ENCODE peak calls at places on chromosomes 6 and 20, in five cellular contexts. One of them, this sample, is unnamed. For H3K9me2, the result is how much of the 10 kb centered on the place peaks cover.

GRCh38 chr6:125203395-125203794 is 49.8 kb downstream of the TPD52L1 start:
- DNase-seq in GM23338: no peak
- DNase-seq in HCT116: no peak
- DNase-seq in hepatocyte: no peak
- DNase-seq in PC-9: peak
- DNase-seq in this sample: peak

GRCh38 chr6:78831492-78831891 is 35.9 kb upstream of the IRAK1BP1 start:
- DNase-seq in GM23338: no peak
- DNase-seq in HCT116: no peak
- DNase-seq in hepatocyte: peak
- DNase-seq in PC-9: no peak
- DNase-seq in this sample: no peak

GRCh38 chr6:5695260-5696245 is 311.2 kb downstream of the NRN1 start:
- DNase-seq in GM23338: no peak
- DNase-seq in HCT116: no peak
- DNase-seq in hepatocyte: no peak
- DNase-seq in PC-9: no peak
- DNase-seq in this sample: peak

GRCh38 chr6:133131621-133132020 is 109.5 kb upstream of the EYA4 start:
- DNase-seq in GM23338: no peak
- DNase-seq in HCT116: no peak
- DNase-seq in hepatocyte: no peak
- DNase-seq in PC-9: peak
- DNase-seq in this sample: peak

GRCh38 chr6:135759831-135760230 is 91.7 kb upstream of the PDE7B start:
- DNase-seq in GM23338: peak
- DNase-seq in HCT116: peak
- DNase-seq in hepatocyte: no peak
- DNase-seq in PC-9: no peak
- DNase-seq in this sample: peak

GRCh38 chr20:64074963-64075362 is 4.4 kb downstream of the RGS19 start:
- DNase-seq in GM23338: no peak
- DNase-seq in HCT116: no peak
- DNase-seq in hepatocyte: no peak
- DNase-seq in PC-9: no peak
- DNase-seq in this sample: no peak

GRCh38 chr6:41182069-41183034 is 18.6 kb downstream of the TREML2 start:
- DNase-seq in GM23338: peak
- DNase-seq in HCT116: peak
- DNase-seq in hepatocyte: peak
- DNase-seq in PC-9: peak
- DNase-seq in this sample: peak

GRCh38 chr6:72811971-72812421 is 190.1 kb downstream of the KCNQ5 start:
- DNase-seq in GM23338: peak
- DNase-seq in HCT116: no peak
- DNase-seq in hepatocyte: no peak
- DNase-seq in PC-9: no peak
- DNase-seq in this sample: peak

GRCh38 chr20:18507218-18508191 is at the start of gene SEC23B:
- DNase-seq in GM23338: peak
- DNase-seq in HCT116: peak
- DNase-seq in hepatocyte: peak
- DNase-seq in PC-9: peak
- DNase-seq in this sample: peak

GRCh38 chr20:18513208-18513607 is 5.5 kb downstream of the SEC23B start:
- DNase-seq in GM23338: no peak
- DNase-seq in HCT116: no peak
- DNase-seq in hepatocyte: no peak
- DNase-seq in PC-9: no peak
- DNase-seq in this sample: no peak

GRCh38 chr20:18514127-18514526 is 6.4 kb downstream of the SEC23B start:
- DNase-seq in GM23338: no peak
- DNase-seq in HCT116: no peak
- DNase-seq in hepatocyte: no peak
- DNase-seq in PC-9: no peak
- DNase-seq in this sample: no peak

GRCh38 chr20:18506744-18507143 is 996 bp upstream of the SEC23B start:
- DNase-seq in GM23338: peak
- DNase-seq in HCT116: no peak
- DNase-seq in hepatocyte: peak
- DNase-seq in PC-9: no peak
- DNase-seq in this sample: no peak

GRCh38 chr20:18511566-18511965 is 3.8 kb downstream of the SEC23B start:
- DNase-seq in GM23338: no peak
- DNase-seq in HCT116: no peak
- DNase-seq in hepatocyte: no peak
- DNase-seq in PC-9: no peak
- DNase-seq in this sample: no peak
- H3K9me2 ChIP-seq in GM23338: under half
- H3K9me2 ChIP-seq in HCT116: under half
- H3K9me2 ChIP-seq in hepatocyte: under half
- H3K9me2 ChIP-seq in PC-9: under half
- H3K9me2 ChIP-seq in this sample: under half

DNA sequence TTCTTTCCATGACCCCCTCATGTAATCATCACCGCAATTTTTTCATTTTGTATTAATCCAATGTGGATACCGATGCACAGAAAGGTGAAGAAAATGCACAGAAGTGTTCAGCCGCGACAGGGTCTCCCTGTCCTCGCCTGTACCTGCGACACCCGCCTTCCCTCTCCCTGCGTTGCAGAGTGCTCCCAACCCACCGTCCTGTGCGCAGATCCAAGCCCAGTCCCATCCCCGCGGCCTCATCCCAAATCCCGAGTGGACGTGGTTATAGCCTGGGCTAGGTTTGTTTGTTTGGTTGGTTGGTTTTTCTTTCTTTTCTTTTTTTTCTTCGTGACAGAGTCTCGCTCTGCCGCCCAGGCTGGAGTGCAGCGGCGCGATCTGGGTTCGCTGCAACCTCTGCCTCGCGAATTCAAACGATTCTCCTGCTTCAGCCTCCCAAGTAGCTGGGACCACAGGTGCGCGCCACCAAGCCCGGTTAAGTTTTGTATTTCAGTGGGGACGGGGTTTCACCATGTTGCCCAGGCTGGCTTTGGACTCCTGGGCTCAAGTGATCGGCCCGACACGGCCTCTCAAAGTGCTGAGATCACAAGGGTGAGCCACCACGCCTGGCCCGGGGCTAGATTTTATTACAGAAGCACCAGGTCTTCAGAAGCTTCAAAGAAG is 536 bp upstream of the RAET1G start:
- DNase-seq in GM23338: no peak
- DNase-seq in HCT116: no peak
- DNase-seq in hepatocyte: peak
- DNase-seq in PC-9: no peak
- DNase-seq in this sample: no peak
- TF ChIP-seq EZH2 in GM23338: peak
- TF ChIP-seq EZH2 in HCT116: no peak
- TF ChIP-seq EZH2 in hepatocyte: no peak
- TF ChIP-seq EZH2 in PC-9: no peak
- TF ChIP-seq EZH2 in this sample: no peak

GRCh38 chr20:59667131-59667530 is 62.8 kb downstream of the PHACTR3 start:
- DNase-seq in GM23338: no peak
- DNase-seq in HCT116: no peak
- DNase-seq in hepatocyte: no peak
- DNase-seq in PC-9: no peak
- DNase-seq in this sample: no peak

GRCh38 chr20:59664389-59665055 is 60.2 kb downstream of the PHACTR3 start:
- DNase-seq in GM23338: no peak
- DNase-seq in HCT116: no peak
- DNase-seq in hepatocyte: no peak
- DNase-seq in PC-9: no peak
- DNase-seq in this sample: no peak

GRCh38 chr20:59666586-59666985 is 62.2 kb downstream of the PHACTR3 start:
- DNase-seq in GM23338: no peak
- DNase-seq in HCT116: no peak
- DNase-seq in hepatocyte: no peak
- DNase-seq in PC-9: no peak
- DNase-seq in this sample: no peak

GRCh38 chr20:59667981-59668515 is 63.7 kb downstream of the PHACTR3 start:
- DNase-seq in GM23338: no peak
- DNase-seq in HCT116: no peak
- DNase-seq in hepatocyte: no peak
- DNase-seq in PC-9: no peak
- DNase-seq in this sample: no peak

GRCh38 chr20:59665656-59666555 is 61.6 kb downstream of the PHACTR3 start:
- DNase-seq in GM23338: no peak
- DNase-seq in HCT116: no peak
- DNase-seq in hepatocyte: no peak
- DNase-seq in PC-9: no peak
- DNase-seq in this sample: no peak
- H3K9me2 ChIP-seq in GM23338: under half
- H3K9me2 ChIP-seq in HCT116: under half
- H3K9me2 ChIP-seq in hepatocyte: under half
- H3K9me2 ChIP-seq in PC-9: under half
- H3K9me2 ChIP-seq in this sample: under half

GRCh38 chr6:127586372-127586771 is 9.4 kb downstream of the C6orf58 start:
- DNase-seq in GM23338: peak
- DNase-seq in HCT116: peak
- DNase-seq in hepatocyte: peak
- DNase-seq in PC-9: no peak
- DNase-seq in this sample: no peak

GRCh38 chr6:127587875-127588274 is 10.9 kb downstream of the C6orf58 start:
- DNase-seq in GM23338: no peak
- DNase-seq in HCT116: no peak
- DNase-seq in hepatocyte: no peak
- DNase-seq in PC-9: no peak
- DNase-seq in this sample: no peak

GRCh38 chr6:127589135-127589534 is 12.2 kb downstream of the C6orf58 start:
- DNase-seq in GM23338: no peak
- DNase-seq in HCT116: no peak
- DNase-seq in hepatocyte: no peak
- DNase-seq in PC-9: no peak
- DNase-seq in this sample: no peak

GRCh38 chr6:127592964-127593363 is 16.0 kb downstream of the C6orf58 start:
- DNase-seq in GM23338: peak
- DNase-seq in HCT116: no peak
- DNase-seq in hepatocyte: no peak
- DNase-seq in PC-9: no peak
- DNase-seq in this sample: no peak

GRCh38 chr6:127590344-127590743 is 13.4 kb downstream of the C6orf58 start:
- DNase-seq in GM23338: no peak
- DNase-seq in HCT116: no peak
- DNase-seq in hepatocyte: no peak
- DNase-seq in PC-9: no peak
- DNase-seq in this sample: no peak
- TF ChIP-seq EZH2 in GM23338: no peak
- TF ChIP-seq EZH2 in HCT116: no peak
- TF ChIP-seq EZH2 in hepatocyte: no peak
- TF ChIP-seq EZH2 in PC-9: no peak
- TF ChIP-seq EZH2 in this sample: no peak

GRCh38 chr6:156883497-156884252 is 106.5 kb downstream of the ARID1B start:
- DNase-seq in GM23338: peak
- DNase-seq in HCT116: no peak
- DNase-seq in hepatocyte: peak
- DNase-seq in PC-9: no peak
- DNase-seq in this sample: peak

GRCh38 chr6:156887623-156888269 is 110.6 kb downstream of the ARID1B start:
- DNase-seq in GM23338: no peak
- DNase-seq in HCT116: no peak
- DNase-seq in hepatocyte: no peak
- DNase-seq in PC-9: no peak
- DNase-seq in this sample: no peak

GRCh38 chr6:156885562-156885961 is 108.4 kb downstream of the ARID1B start:
- DNase-seq in GM23338: no peak
- DNase-seq in HCT116: no peak
- DNase-seq in hepatocyte: no peak
- DNase-seq in PC-9: no peak
- DNase-seq in this sample: no peak

GRCh38 chr6:156884306-156884705 is 107.1 kb downstream of the ARID1B start:
- DNase-seq in GM23338: no peak
- DNase-seq in HCT116: no peak
- DNase-seq in hepatocyte: no peak
- DNase-seq in PC-9: no peak
- DNase-seq in this sample: no peak

GRCh38 chr6:156886409-156886808 is 109.2 kb downstream of the ARID1B start:
- DNase-seq in GM23338: no peak
- DNase-seq in HCT116: no peak
- DNase-seq in hepatocyte: no peak
- DNase-seq in PC-9: no peak
- DNase-seq in this sample: no peak
- H3K9me2 ChIP-seq in GM23338: under half
- H3K9me2 ChIP-seq in HCT116: under half
- H3K9me2 ChIP-seq in hepatocyte: under half
- H3K9me2 ChIP-seq in PC-9: under half
- H3K9me2 ChIP-seq in this sample: under half

DNA sequence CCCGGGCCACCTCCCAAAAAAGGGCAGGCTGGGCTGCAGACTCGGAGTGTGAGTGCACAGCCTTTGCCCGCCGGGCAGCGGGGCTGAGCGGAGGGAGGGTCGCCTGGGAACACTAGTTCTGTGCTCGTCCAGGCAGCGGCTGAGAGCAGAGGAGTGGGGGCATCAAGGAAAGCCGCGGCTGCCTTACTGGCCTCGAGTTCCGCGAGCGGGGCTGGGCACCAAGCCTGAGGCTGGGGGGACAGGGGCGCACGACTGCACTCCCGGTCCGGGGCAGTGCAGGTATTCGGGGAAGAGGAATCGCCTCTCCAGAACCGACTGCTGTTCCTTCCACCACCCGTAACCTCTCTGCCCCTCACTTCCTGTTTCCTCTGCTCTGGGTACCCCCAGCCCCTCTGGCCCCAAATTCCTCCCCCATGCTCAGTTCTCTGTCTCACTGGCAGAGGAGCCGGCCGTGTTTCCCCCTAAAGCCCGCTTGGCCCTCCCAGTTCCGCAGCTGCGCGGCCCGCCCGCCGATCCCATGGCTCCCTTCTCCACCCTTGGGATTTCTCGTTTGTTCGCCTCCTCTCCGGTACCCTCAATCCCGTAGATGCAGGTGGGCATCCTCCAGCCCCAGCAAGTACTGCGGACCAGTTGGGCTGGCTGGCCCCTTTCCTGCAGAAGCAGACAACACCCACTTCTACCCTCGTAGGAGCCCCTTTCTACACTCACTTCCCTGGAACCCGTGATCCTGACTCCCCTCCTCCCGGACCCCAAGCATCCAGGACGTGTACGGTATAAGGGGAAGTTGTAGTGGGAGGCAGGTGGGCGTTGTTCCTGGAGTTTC is 5.1 kb downstream of the RING1 start:
- DNase-seq in GM23338: peak
- DNase-seq in HCT116: no peak
- DNase-seq in hepatocyte: no peak
- DNase-seq in PC-9: no peak
- DNase-seq in this sample: peak
- TF ChIP-seq EZH2 in GM23338: peak
- TF ChIP-seq EZH2 in HCT116: no peak
- TF ChIP-seq EZH2 in hepatocyte: no peak
- TF ChIP-seq EZH2 in PC-9: no peak
- TF ChIP-seq EZH2 in this sample: no peak

This sample was measured in GM23248.